ENCODE peak calls at places on chromosomes 12 and 14, in four cellular contexts. T is activated effector memory CD4-positive, alpha-beta T cell treated with Interleukin-2 at 50 U/mL for 16 hours; Z is activated T-cell treated with anti-CD3 and anti-CD28 coated beads for 4 hours; K is SHP77 treated with DMSO at 0.1 percent for 48 hours. Y is an unnamed sample.

GRCh38 chr12:10663869-10664268 is 10.0 kb downstream of the STYK1 start:
- DNase-seq in T (no peak), K (no peak), Z (no peak), Y (no peak)

GRCh38 chr14:99127651-99128167 is 144.3 kb downstream of the BCL11B start:
- DNase-seq in Z (no peak), K (no peak), T (no peak), Y (no peak)

GRCh38 chr14:68340262-68340661 is 452.6 kb downstream of the ZFP36L1 start:
- DNase-seq in Z (no peak), T (no peak), K (no peak), Y (no peak)

GRCh38 chr14:74437654-74438053 is 11.6 kb upstream of the SYNDIG1L start:
- DNase-seq in K (no peak), T (no peak), Z (no peak), Y (no peak)

GRCh38 chr14:92252291-92252690 is 70.7 kb upstream of the SLC24A4 start:
- DNase-seq in Z (no peak), T (no peak), K (no peak), Y (no peak)

GRCh38 chr12:31227401-31227981 is 98.5 kb downstream of the SINHCAF start:
- DNase-seq in T (no peak), Z (no peak), K (no peak), Y (no peak)

GRCh38 chr12:53968214-53969127 is 4.5 kb upstream of the HOXC11 start:
- DNase-seq in Z (no peak), K (no peak), T (no peak), Y (peak)

GRCh38 chr12:5200276-5201087 is 156.8 kb downstream of the KCNA5 start:
- DNase-seq in Z (no peak), K (no peak), T (no peak), Y (no peak)

GRCh38 chr12:97995578-97995977 is 519.8 kb upstream of the TMPO start:
- DNase-seq in K (no peak), Z (no peak), T (no peak), Y (no peak)

GRCh38 chr14:20671597-20672283 is 12.6 kb upstream of the RNASE4 start:
- DNase-seq in T (no peak), K (no peak), Z (no peak), Y (no peak)